ENCODE peak calls at places on chromosomes 16 and 17, in four cellular contexts. L is mesenchymal stem cell, G is H9, U is trophoblast cell. F is an unnamed sample. For H3K4me1, the result is how much of the 10 kb centered on the place peaks cover.

GRCh38 chr17:4318186-4318585 is 48.3 kb downstream of the UBE2G1 start:
- DNase-seq in G (no peak), L (no peak), U (no peak), F (peak)

GRCh38 chr17:48553190-48553547 is 8.3 kb upstream of the HOXB2 start:
- DNase-seq in L (no peak), G (no peak), U (no peak), F (no peak)

GRCh38 chr16:12639044-12639443 is 164.6 kb downstream of the CPPED1 start:
- DNase-seq in G (no peak), U (peak), L (peak), F (peak)

GRCh38 chr16:16127469-16128116 is 95.7 kb downstream of the ABCC6 start:
- DNase-seq in L (peak), G (peak), U (peak), F (peak)

GRCh38 chr16:81612351-81613170 is 166.5 kb upstream of the PLCG2 start:
- DNase-seq in G (no peak), L (no peak), U (no peak), F (peak)

GRCh38 chr16:11546522-11547485 is 39.9 kb downstream of the LITAF start:
- DNase-seq in U (no peak), G (no peak), L (peak), F (no peak)

GRCh38 chr17:5468075-5468473 is 708 bp downstream of the DHX33 start:
- DNase-seq in G (no peak), L (no peak), U (no peak), F (no peak)

GRCh38 chr17:72976971-72977767 is 115.3 kb downstream of the SLC39A11 start:
- DNase-seq in L (peak), U (peak), G (no peak), F (peak)

GRCh38 chr16:48182979-48183537 is 27.3 kb upstream of the ABCC12 start:
- DNase-seq in U (no peak), G (no peak), L (no peak), F (no peak)

GRCh38 chr16:58638148-58639036 is 8.8 kb upstream of the CNOT1 start:
- DNase-seq in G (peak), L (peak), U (peak), F (peak)

GRCh38 chr17:32515677-32516383 is 29.0 kb downstream of the CDK5R1 start:
- DNase-seq in L (no peak), U (no peak), G (no peak), F (no peak)

GRCh38 chr16:69329369-69330285 is 761 bp downstream of the PDF start:
- DNase-seq in G (no peak), U (no peak), L (peak), F (peak)

GRCh38 chr17:51255673-51256072 is 4.2 kb downstream of the MBTD1 start:
- DNase-seq in L (no peak), G (no peak), U (no peak), F (no peak)

GRCh38 chr16:8676160-8676547 is 1.7 kb downstream of the ABAT start:
- DNase-seq in L (no peak), U (no peak), G (no peak), F (no peak)

GRCh38 chr16:57848181-57848580 is 45.9 kb upstream of the KIFC3 start:
- DNase-seq in U (peak), G (no peak), L (no peak), F (no peak)

GRCh38 chr17:63486317-63487013 is 9.6 kb downstream of the ACE start:
- DNase-seq in G (no peak), U (no peak), L (no peak), F (no peak)

GRCh38 chr16:67115649-67116048 is 5.9 kb downstream of the PHAF1 start:
- DNase-seq in U (peak), L (peak), G (no peak), F (no peak)

GRCh38 chr16:53518550-53519416 is 15.8 kb upstream of the AKTIP start:
- DNase-seq in L (no peak), U (no peak), G (no peak), F (no peak)

GRCh38 chr16:50261707-50262235 is 4.6 kb upstream of the ADCY7 start:
- DNase-seq in G (no peak), L (no peak), U (no peak), F (no peak)

GRCh38 chr17:48429156-48429555 is 858 bp downstream of the SKAP1 start:
- DNase-seq in G (no peak), U (no peak), L (no peak), F (peak)

GRCh38 chr16:58329147-58329546 is 34.3 kb upstream of the PRSS54 start:
- DNase-seq in L (no peak), G (no peak), U (no peak), F (peak)

GRCh38 chr16:700684-701584 is 4.7 kb downstream of the FBXL16 start:
- DNase-seq in U (no peak), L (no peak), G (peak), F (peak)

GRCh38 chr17:4310349-4311060 is 46.7 kb upstream of the ANKFY1 start:
- DNase-seq in G (no peak), L (no peak), U (no peak), F (peak)

GRCh38 chr17:73773702-73774101 is 129.5 kb upstream of the SDK2 start:
- DNase-seq in U (no peak), L (no peak), G (no peak), F (no peak)

GRCh38 chr16:1193143-1193824 is 31.8 kb downstream of the TPSG1 start:
- DNase-seq in L (no peak), U (no peak), G (no peak), F (no peak)

GRCh38 chr17:74153456-74153810 is 50.0 kb upstream of the RPL38 start:
- DNase-seq in G (no peak), L (no peak), U (no peak), F (no peak)

GRCh38 chr16:57304169-57305061 is 19.9 kb upstream of the PLLP start:
- DNase-seq in U (peak), L (peak), G (no peak), F (peak)

GRCh38 chr17:32792207-32792606 is 84.7 kb downstream of the MYO1D start:
- DNase-seq in G (no peak), U (no peak), L (no peak), F (no peak)

GRCh38 chr17:72618018-72618509 is 474.4 kb downstream of the SLC39A11 start:
- DNase-seq in U (peak), G (no peak), L (no peak), F (peak)

GRCh38 chr16:80994451-80994850 is 12.2 kb downstream of the CMC2 start:
- DNase-seq in U (no peak), L (no peak), G (no peak), F (no peak)

GRCh38 chr16:88617268-88618031 is 20.9 kb upstream of the IL17C start:
- DNase-seq in L (peak), U (no peak), G (no peak), F (peak)

GRCh38 chr16:2763173-2763572 is 10.7 kb downstream of the SRRM2 start:
- DNase-seq in L (no peak), G (no peak), U (no peak), F (no peak)

GRCh38 chr17:35807371-35808144 is 1.7 kb upstream of the TAF15 start:
- DNase-seq in G (no peak), U (no peak), L (peak), F (no peak)

GRCh38 chr16:51544850-51545467 is 393.9 kb upstream of the SALL1 start:
- DNase-seq in G (no peak), L (no peak), U (no peak), F (peak)

GRCh38 chr16:2486645-2487516 is 12.0 kb downstream of the TBC1D24 start:
- DNase-seq in G (no peak), U (no peak), L (no peak), F (no peak)

GRCh38 chr17:42405963-42406495 is 17.0 kb downstream of the CAVIN1 start:
- DNase-seq in L (peak), G (peak), U (peak), F (peak)

GRCh38 chr16:66474750-66475199 is 47.7 kb downstream of the BEAN1 start:
- DNase-seq in G (no peak), U (no peak), L (no peak), F (peak)

GRCh38 chr17:13135496-13135895 is 117.7 kb upstream of the ELAC2 start:
- DNase-seq in U (no peak), G (no peak), L (no peak), F (peak)

GRCh38 chr17:14308636-14308964 is 7.7 kb downstream of the HS3ST3B1 start:
- DNase-seq in U (no peak), G (no peak), L (peak), F (no peak)

GRCh38 chr17:71338396-71338795 is 782.4 kb upstream of the SOX9 start:
- DNase-seq in G (no peak), L (peak), U (no peak), F (no peak)

DNA sequence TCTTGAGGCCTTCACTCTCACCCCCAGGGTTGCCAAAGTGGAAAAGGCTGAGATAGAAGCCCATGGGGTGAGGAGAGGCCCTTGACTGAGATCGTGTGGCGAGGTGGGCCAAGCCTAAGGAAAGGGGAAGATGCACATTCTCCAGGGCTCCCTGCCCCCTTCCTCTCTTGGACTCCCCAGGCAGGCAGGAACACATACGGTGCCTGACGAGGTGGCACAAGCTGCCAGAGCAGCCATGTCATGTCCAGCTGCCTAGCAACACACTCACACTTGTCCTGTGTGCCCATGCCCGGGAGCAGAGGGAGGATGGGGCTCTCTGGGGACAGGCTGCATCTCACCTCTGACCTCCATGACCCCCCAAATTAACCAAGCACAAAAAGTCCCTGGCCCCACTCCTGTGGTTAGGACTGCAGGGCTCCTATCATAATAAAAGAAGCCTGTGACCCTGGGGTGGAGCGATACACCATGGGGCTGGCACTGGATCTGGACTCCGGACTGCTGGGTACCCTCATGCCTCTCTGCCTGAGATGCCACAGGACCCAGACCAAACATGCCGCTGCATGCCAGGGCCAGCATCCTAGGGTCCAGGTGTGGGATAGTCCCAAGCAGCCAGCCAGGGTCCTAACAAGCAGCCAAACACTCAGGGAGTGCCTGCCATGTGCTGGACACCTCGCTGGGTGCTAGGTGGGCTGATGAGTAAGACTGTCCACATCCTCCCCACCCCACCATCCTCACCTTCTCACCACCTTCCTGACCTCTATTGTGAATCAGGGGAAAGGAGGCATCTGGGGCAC is 2.6 kb downstream of the GIT1 start:
- DNase-seq in L (no peak), G (no peak), U (no peak), F (no peak)
- H3K4me1 ChIP-seq in L (half or more), G (under half), U (under half), F (under half)

GRCh38 chr17:78589885-78590284 is 12.7 kb upstream of the DNAH17 start:
- DNase-seq in G (no peak), L (no peak), U (peak), F (no peak)

GRCh38 chr17:78588258-78589030 is 11.2 kb upstream of the DNAH17 start:
- DNase-seq in G (no peak), L (no peak), U (no peak), F (no peak)

GRCh38 chr17:78592991-78593329 is 15.8 kb upstream of the DNAH17 start:
- DNase-seq in L (peak), G (no peak), U (no peak), F (no peak)

GRCh38 chr17:78589031-78589675 is 12.0 kb upstream of the DNAH17 start:
- DNase-seq in G (no peak), U (no peak), L (no peak), F (no peak)

DNA sequence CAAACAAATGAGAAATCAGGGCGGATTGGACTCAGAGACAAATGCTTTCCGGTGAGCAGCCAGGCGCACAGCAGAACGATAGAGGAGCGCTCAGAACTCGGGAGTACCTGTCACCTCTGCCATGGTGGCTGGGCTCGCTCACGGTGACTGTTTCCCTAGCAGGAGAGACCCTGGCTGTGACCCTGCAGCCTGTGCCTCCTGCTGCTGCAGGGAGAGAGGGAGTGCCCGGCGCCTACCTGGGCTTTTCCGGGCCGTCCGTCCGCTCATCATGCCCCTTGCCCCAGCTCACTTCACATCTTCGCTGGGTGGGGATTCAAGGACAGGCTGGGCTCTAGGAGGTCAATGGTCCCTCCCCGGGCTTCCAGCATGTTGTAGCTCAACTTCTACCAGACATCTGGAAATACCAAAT is 14.1 kb upstream of the DNAH17 start:
- DNase-seq in U (no peak), G (no peak), L (no peak), F (no peak)
- H2BK120ac ChIP-seq in U (peak), G (no peak), L (peak), F (no peak)

GRCh38 chr17:15483416-15483815 is 16.0 kb upstream of the CDRT4 start:
- DNase-seq in U (no peak), G (no peak), L (no peak), F (no peak)

GRCh38 chr17:15482476-15482875 is 15.1 kb upstream of the CDRT4 start:
- DNase-seq in G (no peak), U (no peak), L (no peak), F (no peak)

GRCh38 chr17:15478845-15479244 is 11.4 kb upstream of the CDRT4 start:
- DNase-seq in G (no peak), L (no peak), U (no peak), F (no peak)

GRCh38 chr17:15479697-15480096 is 12.3 kb upstream of the CDRT4 start:
- DNase-seq in L (peak), G (no peak), U (no peak), F (no peak)

GRCh38 chr17:15480209-15480608 is 12.8 kb upstream of the CDRT4 start:
- DNase-seq in G (no peak), U (no peak), L (no peak), F (no peak)
- H3K4me1 ChIP-seq in G (under half), U (under half), L (under half), F (under half)

GRCh38 chr17:7355053-7355452 is at the start of gene TMEM95:
- DNase-seq in U (no peak), G (no peak), L (no peak), F (no peak)
- H2BK120ac ChIP-seq in U (no peak), G (no peak), L (no peak), F (no peak)

GRCh38 chr17:31496601-31497000 is 105.1 kb downstream of the RAB11FIP4 start:
- DNase-seq in L (no peak), G (no peak), U (no peak), F (no peak)

GRCh38 chr17:31494259-31495048 is 103.0 kb downstream of the RAB11FIP4 start:
- DNase-seq in L (no peak), G (no peak), U (peak), F (peak)

GRCh38 chr17:31496097-31496496 is 104.6 kb downstream of the RAB11FIP4 start:
- DNase-seq in L (no peak), G (no peak), U (no peak), F (no peak)

GRCh38 chr17:31493656-31494155 is 102.2 kb downstream of the RAB11FIP4 start:
- DNase-seq in U (no peak), L (no peak), G (no peak), F (no peak)

DNA sequence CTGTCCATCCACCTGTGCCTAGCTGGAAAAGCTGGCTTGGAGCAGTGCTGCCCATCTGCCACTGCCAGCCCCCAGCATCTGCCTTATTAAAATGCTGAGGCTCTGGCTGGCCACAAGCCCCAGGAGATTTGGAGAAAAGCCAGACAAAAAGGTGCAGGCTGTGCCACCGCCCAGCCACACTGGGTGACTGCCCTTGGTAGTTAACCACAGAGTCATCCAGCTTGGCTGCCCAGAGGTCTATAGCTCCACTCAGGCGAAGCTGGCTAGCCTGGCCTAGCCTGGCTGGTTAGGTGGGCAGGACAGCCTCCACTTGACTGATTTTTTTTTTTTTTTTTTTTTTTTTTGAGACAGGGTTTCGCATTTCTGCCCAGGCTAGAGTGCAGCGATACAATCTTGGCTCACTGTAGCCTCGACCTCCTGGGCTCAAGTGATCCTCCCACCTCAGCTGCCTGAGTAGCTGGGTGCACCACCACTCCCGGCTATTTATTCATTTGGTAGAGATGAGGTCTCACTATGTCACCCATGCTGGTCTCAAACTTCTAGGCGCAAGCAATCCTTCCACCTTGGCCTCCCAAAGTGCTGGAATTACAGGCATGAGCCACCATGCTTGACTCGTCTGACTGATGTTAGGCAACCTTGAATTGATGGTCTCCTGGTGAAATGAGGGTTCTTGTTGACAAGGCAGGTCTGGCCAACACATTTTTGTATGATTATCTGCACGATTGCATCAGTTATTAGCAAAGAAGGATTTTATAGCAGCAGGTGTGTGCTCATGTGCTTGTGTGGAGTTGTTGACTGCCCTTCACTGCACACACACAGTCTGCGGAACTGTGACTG is 103.8 kb downstream of the RAB11FIP4 start:
- DNase-seq in G (no peak), U (peak), L (no peak), F (no peak)
- H3K4me1 ChIP-seq in G (under half), U (half or more), L (under half), F (under half)

F was measured in mesendoderm.